ENCODE peak calls at places on chromosomes 11 and 22, in ten cellular contexts. One of them, this sample, is unnamed.

GRCh38 chr11:131771471-131771870 is 401.1 kb downstream of the NTM start:
- DNase-seq in iris pigment epithelial cell: no peak
- DNase-seq in fibroblast of pulmonary artery: no peak
- DNase-seq in AG09309: no peak
- DNase-seq in effector memory CD4-positive, alpha-beta T cell: no peak
- DNase-seq in stimulated activated CD4-positive, alpha-beta T cell treated with anti-CD3 and anti-CD28 coated beads, Interleukin-2, amount 100 ng/mL, for 24 hours: no peak
- DNase-seq in NCI-H1105: no peak
- DNase-seq in PC-3: no peak
- DNase-seq in EL: no peak
- DNase-seq in stimulated activated naive CD4-positive, alpha-beta T cell: no peak
- DNase-seq in this sample: peak

GRCh38 chr11:15202626-15203025 is 87.9 kb downstream of the INSC start:
- DNase-seq in iris pigment epithelial cell: no peak
- DNase-seq in fibroblast of pulmonary artery: no peak
- DNase-seq in AG09309: no peak
- DNase-seq in effector memory CD4-positive, alpha-beta T cell: no peak
- DNase-seq in stimulated activated CD4-positive, alpha-beta T cell treated with anti-CD3 and anti-CD28 coated beads, Interleukin-2, amount 100 ng/mL, for 24 hours: no peak
- DNase-seq in NCI-H1105: no peak
- DNase-seq in PC-3: no peak
- DNase-seq in EL: no peak
- DNase-seq in stimulated activated naive CD4-positive, alpha-beta T cell: no peak
- DNase-seq in this sample: no peak

GRCh38 chr11:77175869-77176539 is 48.0 kb downstream of the MYO7A start:
- DNase-seq in iris pigment epithelial cell: no peak
- DNase-seq in fibroblast of pulmonary artery: no peak
- DNase-seq in AG09309: no peak
- DNase-seq in effector memory CD4-positive, alpha-beta T cell: no peak
- DNase-seq in stimulated activated CD4-positive, alpha-beta T cell treated with anti-CD3 and anti-CD28 coated beads, Interleukin-2, amount 100 ng/mL, for 24 hours: no peak
- DNase-seq in NCI-H1105: no peak
- DNase-seq in PC-3: no peak
- DNase-seq in EL: no peak
- DNase-seq in stimulated activated naive CD4-positive, alpha-beta T cell: no peak
- DNase-seq in this sample: no peak

GRCh38 chr22:38016182-38017078 is 32.1 kb upstream of the SOX10 start:
- DNase-seq in iris pigment epithelial cell: peak
- DNase-seq in fibroblast of pulmonary artery: peak
- DNase-seq in AG09309: no peak
- DNase-seq in effector memory CD4-positive, alpha-beta T cell: no peak
- DNase-seq in stimulated activated CD4-positive, alpha-beta T cell treated with anti-CD3 and anti-CD28 coated beads, Interleukin-2, amount 100 ng/mL, for 24 hours: no peak
- DNase-seq in NCI-H1105: no peak
- DNase-seq in PC-3: peak
- DNase-seq in EL: no peak
- DNase-seq in stimulated activated naive CD4-positive, alpha-beta T cell: no peak
- DNase-seq in this sample: no peak

GRCh38 chr11:113504586-113504985 is 29.4 kb upstream of the DRD2 start:
- DNase-seq in iris pigment epithelial cell: no peak
- DNase-seq in fibroblast of pulmonary artery: no peak
- DNase-seq in AG09309: no peak
- DNase-seq in effector memory CD4-positive, alpha-beta T cell: no peak
- DNase-seq in stimulated activated CD4-positive, alpha-beta T cell treated with anti-CD3 and anti-CD28 coated beads, Interleukin-2, amount 100 ng/mL, for 24 hours: no peak
- DNase-seq in NCI-H1105: peak
- DNase-seq in PC-3: no peak
- DNase-seq in EL: no peak
- DNase-seq in stimulated activated naive CD4-positive, alpha-beta T cell: no peak
- DNase-seq in this sample: no peak

GRCh38 chr22:44825310-44826150 is 73.2 kb downstream of the ARHGAP8 start:
- DNase-seq in iris pigment epithelial cell: no peak
- DNase-seq in fibroblast of pulmonary artery: no peak
- DNase-seq in AG09309: no peak
- DNase-seq in effector memory CD4-positive, alpha-beta T cell: no peak
- DNase-seq in stimulated activated CD4-positive, alpha-beta T cell treated with anti-CD3 and anti-CD28 coated beads, Interleukin-2, amount 100 ng/mL, for 24 hours: no peak
- DNase-seq in NCI-H1105: no peak
- DNase-seq in PC-3: no peak
- DNase-seq in EL: no peak
- DNase-seq in stimulated activated naive CD4-positive, alpha-beta T cell: no peak
- DNase-seq in this sample: no peak

GRCh38 chr22:20464096-20464614 is 26.5 kb upstream of the SCARF2 start:
- DNase-seq in iris pigment epithelial cell: no peak
- DNase-seq in fibroblast of pulmonary artery: no peak
- DNase-seq in AG09309: no peak
- DNase-seq in effector memory CD4-positive, alpha-beta T cell: peak
- DNase-seq in stimulated activated CD4-positive, alpha-beta T cell treated with anti-CD3 and anti-CD28 coated beads, Interleukin-2, amount 100 ng/mL, for 24 hours: peak
- DNase-seq in NCI-H1105: no peak
- DNase-seq in PC-3: no peak
- DNase-seq in EL: no peak
- DNase-seq in stimulated activated naive CD4-positive, alpha-beta T cell: peak
- DNase-seq in this sample: no peak

GRCh38 chr11:72191961-72192381 is at the start of gene FOLR1:
- DNase-seq in iris pigment epithelial cell: no peak
- DNase-seq in fibroblast of pulmonary artery: no peak
- DNase-seq in AG09309: no peak
- DNase-seq in effector memory CD4-positive, alpha-beta T cell: no peak
- DNase-seq in stimulated activated CD4-positive, alpha-beta T cell treated with anti-CD3 and anti-CD28 coated beads, Interleukin-2, amount 100 ng/mL, for 24 hours: no peak
- DNase-seq in NCI-H1105: no peak
- DNase-seq in PC-3: peak
- DNase-seq in EL: peak
- DNase-seq in stimulated activated naive CD4-positive, alpha-beta T cell: no peak
- DNase-seq in this sample: no peak

GRCh38 chr22:48756146-48757111 is 1071.2 kb downstream of the BRD1 start:
- DNase-seq in iris pigment epithelial cell: no peak
- DNase-seq in fibroblast of pulmonary artery: no peak
- DNase-seq in AG09309: no peak
- DNase-seq in effector memory CD4-positive, alpha-beta T cell: no peak
- DNase-seq in stimulated activated CD4-positive, alpha-beta T cell treated with anti-CD3 and anti-CD28 coated beads, Interleukin-2, amount 100 ng/mL, for 24 hours: no peak
- DNase-seq in NCI-H1105: no peak
- DNase-seq in PC-3: no peak
- DNase-seq in EL: no peak
- DNase-seq in stimulated activated naive CD4-positive, alpha-beta T cell: no peak
- DNase-seq in this sample: no peak

GRCh38 chr11:135004495-135004894 is 592.5 kb upstream of the B3GAT1 start:
- DNase-seq in iris pigment epithelial cell: no peak
- DNase-seq in fibroblast of pulmonary artery: no peak
- DNase-seq in AG09309: no peak
- DNase-seq in effector memory CD4-positive, alpha-beta T cell: no peak
- DNase-seq in stimulated activated CD4-positive, alpha-beta T cell treated with anti-CD3 and anti-CD28 coated beads, Interleukin-2, amount 100 ng/mL, for 24 hours: no peak
- DNase-seq in NCI-H1105: no peak
- DNase-seq in PC-3: no peak
- DNase-seq in EL: no peak
- DNase-seq in stimulated activated naive CD4-positive, alpha-beta T cell: no peak
- DNase-seq in this sample: no peak

GRCh38 chr22:19038728-19039447 is 83.3 kb downstream of the DGCR2 start:
- DNase-seq in iris pigment epithelial cell: no peak
- DNase-seq in fibroblast of pulmonary artery: no peak
- DNase-seq in AG09309: no peak
- DNase-seq in effector memory CD4-positive, alpha-beta T cell: no peak
- DNase-seq in stimulated activated CD4-positive, alpha-beta T cell treated with anti-CD3 and anti-CD28 coated beads, Interleukin-2, amount 100 ng/mL, for 24 hours: no peak
- DNase-seq in NCI-H1105: no peak
- DNase-seq in PC-3: no peak
- DNase-seq in EL: no peak
- DNase-seq in stimulated activated naive CD4-positive, alpha-beta T cell: no peak
- DNase-seq in this sample: no peak

GRCh38 chr22:36948273-36949055 is 35.0 kb downstream of the CSF2RB start:
- DNase-seq in iris pigment epithelial cell: peak
- DNase-seq in fibroblast of pulmonary artery: peak
- DNase-seq in AG09309: no peak
- DNase-seq in effector memory CD4-positive, alpha-beta T cell: no peak
- DNase-seq in stimulated activated CD4-positive, alpha-beta T cell treated with anti-CD3 and anti-CD28 coated beads, Interleukin-2, amount 100 ng/mL, for 24 hours: no peak
- DNase-seq in NCI-H1105: no peak
- DNase-seq in PC-3: no peak
- DNase-seq in EL: peak
- DNase-seq in stimulated activated naive CD4-positive, alpha-beta T cell: no peak
- DNase-seq in this sample: no peak

GRCh38 chr11:111378773-111379499 is at the start of gene POU2AF1:
- DNase-seq in iris pigment epithelial cell: peak
- DNase-seq in fibroblast of pulmonary artery: peak
- DNase-seq in AG09309: peak
- DNase-seq in effector memory CD4-positive, alpha-beta T cell: peak
- DNase-seq in stimulated activated CD4-positive, alpha-beta T cell treated with anti-CD3 and anti-CD28 coated beads, Interleukin-2, amount 100 ng/mL, for 24 hours: peak
- DNase-seq in NCI-H1105: no peak
- DNase-seq in PC-3: no peak
- DNase-seq in EL: peak
- DNase-seq in stimulated activated naive CD4-positive, alpha-beta T cell: peak
- DNase-seq in this sample: peak

GRCh38 chr11:65558002-65558784 is at the start of gene LTBP3:
- DNase-seq in iris pigment epithelial cell: peak
- DNase-seq in fibroblast of pulmonary artery: peak
- DNase-seq in AG09309: no peak
- DNase-seq in effector memory CD4-positive, alpha-beta T cell: no peak
- DNase-seq in stimulated activated CD4-positive, alpha-beta T cell treated with anti-CD3 and anti-CD28 coated beads, Interleukin-2, amount 100 ng/mL, for 24 hours: peak
- DNase-seq in NCI-H1105: peak
- DNase-seq in PC-3: peak
- DNase-seq in EL: peak
- DNase-seq in stimulated activated naive CD4-positive, alpha-beta T cell: peak
- DNase-seq in this sample: peak

This sample was measured in astrocyte of the spinal cord.